ENCODE peak calls at places on chromosomes 12 and 14, in five cellular contexts. T, E, P, U and Z are unnamed samples.

GRCh38 chr14:51333901-51334432 is 93.9 kb downstream of the TMX1 start:
- DNase-seq in P (no peak), E (no peak), U (no peak), T (no peak), Z (no peak)

GRCh38 chr12:75850751-75851462 is 180.7 kb downstream of the PHLDA1 start:
- DNase-seq in P (no peak), E (peak), T (no peak), U (no peak), Z (no peak)

GRCh38 chr12:123063535-123063934 is 83.1 kb downstream of the ARL6IP4 start:
- DNase-seq in U (no peak), E (no peak), T (peak), P (peak), Z (no peak)

GRCh38 chr12:102169922-102170698 is 27.5 kb downstream of the PMCH start:
- DNase-seq in U (no peak), P (no peak), T (peak), E (no peak), Z (no peak)

GRCh38 chr12:53051058-53051880 is 1.4 kb downstream of the TNS2 start:
- DNase-seq in T (no peak), P (no peak), E (peak), U (no peak), Z (no peak)

GRCh38 chr12:121005346-121005815 is 10.9 kb downstream of the C12orf43 start:
- DNase-seq in T (peak), E (no peak), U (peak), P (no peak), Z (peak)

GRCh38 chr12:131267576-131267975 is 313.9 kb downstream of the ADGRD1 start:
- DNase-seq in U (no peak), E (no peak), T (no peak), P (no peak), Z (no peak)

GRCh38 chr12:124294686-124295315 is at the start of gene RFLNA:
- DNase-seq in P (no peak), U (no peak), E (no peak), T (no peak), Z (no peak)

GRCh38 chr12:70719672-70720420 is 82.6 kb upstream of the PTPRB start:
- DNase-seq in T (peak), U (no peak), P (no peak), E (peak), Z (no peak)

GRCh38 chr14:37842106-37842505 is 246.7 kb downstream of the TTC6 start:
- DNase-seq in U (no peak), E (no peak), P (no peak), T (no peak), Z (no peak)

GRCh38 chr12:51368640-51369517 is 22.3 kb downstream of the GALNT6 start:
- DNase-seq in E (no peak), P (no peak), U (peak), T (no peak), Z (peak)

GRCh38 chr14:76768201-76768656 is 7.0 kb downstream of the VASH1 start:
- DNase-seq in U (peak), P (peak), T (no peak), E (no peak), Z (peak)

GRCh38 chr14:35163384-35163783 is 41.0 kb downstream of the PRORP start:
- DNase-seq in P (no peak), T (no peak), U (no peak), E (no peak), Z (no peak)

GRCh38 chr12:110745632-110746284 is 3.1 kb upstream of the PPP1CC start:
- DNase-seq in E (no peak), T (no peak), U (no peak), P (no peak), Z (no peak)

GRCh38 chr14:77508249-77508648 is 9.6 kb upstream of the ISM2 start:
- DNase-seq in U (no peak), P (no peak), E (no peak), T (no peak), Z (no peak)

GRCh38 chr12:69898236-69898635 is 73.2 kb downstream of the MYRFL start:
- DNase-seq in E (peak), P (no peak), T (no peak), U (no peak), Z (no peak)

GRCh38 chr12:77062846-77063461 is 2.4 kb downstream of the E2F7 start:
- DNase-seq in P (no peak), E (no peak), U (no peak), T (no peak), Z (no peak)

GRCh38 chr14:54177861-54178591 is 218.8 kb upstream of the CDKN3 start:
- DNase-seq in E (no peak), T (no peak), P (no peak), U (no peak), Z (no peak)

GRCh38 chr14:34794941-34795340 is 80.2 kb downstream of the BAZ1A start:
- DNase-seq in U (no peak), T (no peak), E (no peak), P (no peak), Z (no peak)

GRCh38 chr14:50008562-50009355 is 107.6 kb downstream of the VCPKMT start:
- DNase-seq in P (no peak), T (no peak), E (no peak), U (no peak), Z (no peak)

GRCh38 chr12:100555722-100556121 is 17.8 kb upstream of the GAS2L3 start:
- DNase-seq in E (no peak), T (no peak), P (no peak), U (no peak), Z (no peak)

GRCh38 chr14:68373847-68374582 is 418.9 kb downstream of the ZFP36L1 start:
- DNase-seq in U (no peak), T (no peak), P (no peak), E (no peak), Z (no peak)

GRCh38 chr14:23929822-23930294 is 23.7 kb upstream of the DHRS4 start:
- DNase-seq in P (peak), E (peak), U (peak), T (peak), Z (peak)

GRCh38 chr14:77691259-77691658 is 16.6 kb downstream of the ALKBH1 start:
- DNase-seq in T (no peak), P (no peak), U (no peak), E (no peak), Z (no peak)

GRCh38 chr12:32379213-32379612 is 20.1 kb upstream of the FGD4 start:
- DNase-seq in E (no peak), T (no peak), U (no peak), P (no peak), Z (no peak)

GRCh38 chr14:45651906-45652305 is 398.9 kb upstream of the MIS18BP1 start:
- DNase-seq in E (no peak), U (no peak), T (no peak), P (no peak), Z (no peak)